ENCODE peak calls at places on chromosomes 1 and 21, in eight cellular contexts. I, A, Z, N, O, R, D and U are unnamed samples.

GRCh38 chr1:2609271-2610035 is 22.9 kb downstream of the PRXL2B start:
- DNase-seq in I (no peak), A (no peak), Z (no peak), N (no peak), O (no peak), R (no peak), D (no peak), U (no peak)

GRCh38 chr21:39141502-39141901 is 41.7 kb downstream of the PSMG1 start:
- DNase-seq in I (no peak), A (no peak), Z (peak), N (no peak), O (peak), R (peak), D (no peak), U (no peak)

GRCh38 chr1:53946252-53947171 is at the start of gene LRRC42:
- DNase-seq in I (peak), A (no peak), Z (no peak), N (peak), O (no peak), R (no peak), D (no peak), U (no peak)

GRCh38 chr1:208587110-208587509 is 342.9 kb upstream of the PLXNA2 start:
- DNase-seq in I (no peak), A (peak), Z (no peak), N (no peak), O (no peak), R (no peak), D (no peak), U (no peak)

GRCh38 chr1:230857077-230857476 is 11.2 kb downstream of the C1orf198 start:
- DNase-seq in I (no peak), A (no peak), Z (no peak), N (no peak), O (no peak), R (peak), D (no peak), U (no peak)

GRCh38 chr1:163161841-163162240 is 40.9 kb downstream of the RGS5 start:
- DNase-seq in I (no peak), A (no peak), Z (no peak), N (no peak), O (no peak), R (no peak), D (no peak), U (no peak)

GRCh38 chr1:230550428-230550827 is 91.9 kb upstream of the COG2 start:
- DNase-seq in I (no peak), A (no peak), Z (no peak), N (no peak), O (no peak), R (no peak), D (no peak), U (no peak)

GRCh38 chr21:26544208-26544607 is 28.9 kb downstream of the CYYR1 start:
- DNase-seq in I (no peak), A (no peak), Z (no peak), N (no peak), O (no peak), R (no peak), D (no peak), U (no peak)

GRCh38 chr21:45417256-45417950 is 12.4 kb downstream of the COL18A1 start:
- DNase-seq in I (no peak), A (no peak), Z (no peak), N (no peak), O (no peak), R (no peak), D (no peak), U (no peak)

GRCh38 chr21:34667761-34668160 is 1.0 kb upstream of the CLIC6 start:
- DNase-seq in I (no peak), A (no peak), Z (no peak), N (no peak), O (no peak), R (no peak), D (no peak), U (no peak)

GRCh38 chr1:181324797-181325616 is 158.3 kb upstream of the CACNA1E start:
- DNase-seq in I (peak), A (no peak), Z (no peak), N (no peak), O (no peak), R (no peak), D (peak), U (peak)

GRCh38 chr1:201791775-201792166 is 37.2 kb upstream of the IPO9 start:
- DNase-seq in I (no peak), A (no peak), Z (peak), N (peak), O (peak), R (peak), D (no peak), U (no peak)

GRCh38 chr1:218323568-218324225 is 21.4 kb upstream of the TGFB2 start:
- DNase-seq in I (no peak), A (no peak), Z (no peak), N (no peak), O (no peak), R (no peak), D (no peak), U (no peak)

GRCh38 chr1:161389691-161390558 is 22.2 kb upstream of the CFAP126 start:
- DNase-seq in I (peak), A (peak), Z (peak), N (peak), O (peak), R (peak), D (peak), U (peak)

GRCh38 chr1:62306065-62306464 is 13.2 kb downstream of the KANK4 start:
- DNase-seq in I (no peak), A (no peak), Z (no peak), N (no peak), O (no peak), R (no peak), D (no peak), U (peak)

GRCh38 chr1:19309123-19309813 is 2.7 kb downstream of the AKR7A2 start:
- DNase-seq in I (no peak), A (no peak), Z (peak), N (no peak), O (peak), R (peak), D (no peak), U (no peak)

GRCh38 chr1:198125995-198126758 is 30.6 kb upstream of the NEK7 start:
- DNase-seq in I (peak), A (no peak), Z (peak), N (peak), O (peak), R (peak), D (no peak), U (peak)

GRCh38 chr1:202107321-202107761 is 15.4 kb upstream of the GPR37L1 start:
- DNase-seq in I (no peak), A (no peak), Z (no peak), N (peak), O (no peak), R (no peak), D (no peak), U (peak)

GRCh38 chr1:54125671-54126070 is 27.1 kb downstream of the CDCP2 start:
- DNase-seq in I (no peak), A (no peak), Z (no peak), N (peak), O (no peak), R (peak), D (no peak), U (peak)

GRCh38 chr21:46605759-46606426 is 1.0 kb upstream of the S100B start:
- DNase-seq in I (no peak), A (peak), Z (no peak), N (peak), O (no peak), R (no peak), D (no peak), U (no peak)

GRCh38 chr1:225601902-225602589 is 50.9 kb downstream of the ENAH start:
- DNase-seq in I (no peak), A (no peak), Z (no peak), N (no peak), O (no peak), R (no peak), D (no peak), U (no peak)

GRCh38 chr1:27393641-27394281 is 1.3 kb downstream of the GPR3 start:
- DNase-seq in I (no peak), A (no peak), Z (no peak), N (no peak), O (no peak), R (no peak), D (no peak), U (no peak)

GRCh38 chr1:6124746-6125365 is 55.3 kb downstream of the CHD5 start:
- DNase-seq in I (no peak), A (no peak), Z (no peak), N (no peak), O (no peak), R (no peak), D (no peak), U (no peak)

GRCh38 chr1:6126521-6127067 is 53.5 kb downstream of the CHD5 start:
- DNase-seq in I (no peak), A (no peak), Z (no peak), N (no peak), O (no peak), R (no peak), D (no peak), U (no peak)

GRCh38 chr1:6124341-6124740 is 55.8 kb downstream of the CHD5 start:
- DNase-seq in I (no peak), A (no peak), Z (no peak), N (no peak), O (no peak), R (no peak), D (no peak), U (no peak)

GRCh38 chr1:6126028-6126427 is 54.1 kb downstream of the CHD5 start:
- DNase-seq in I (no peak), A (no peak), Z (no peak), N (no peak), O (no peak), R (no peak), D (no peak), U (no peak)

DNA sequence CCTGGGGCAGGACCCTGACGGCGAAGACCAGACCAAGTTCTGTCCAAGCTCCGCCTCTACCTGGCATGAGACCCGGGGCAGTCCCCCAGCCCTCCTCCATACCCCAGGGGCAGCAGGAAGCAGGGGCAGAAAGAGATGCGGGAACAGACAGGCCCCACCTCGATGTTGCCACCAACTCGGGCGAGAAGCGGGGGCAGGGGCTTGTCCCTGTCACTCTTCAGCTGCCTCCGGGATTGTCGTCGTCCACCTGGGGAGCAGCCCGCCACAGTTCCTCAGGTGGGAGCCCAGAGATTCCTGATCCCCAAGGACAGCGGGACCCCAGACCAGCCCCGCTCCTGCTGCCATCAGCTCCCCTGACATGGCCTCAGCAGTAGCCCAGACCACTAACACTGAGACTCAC is 54.8 kb downstream of the CHD5 start:
- DNase-seq in I (no peak), A (no peak), Z (no peak), N (no peak), O (no peak), R (no peak), D (no peak), U (no peak)
- H3K4me3 ChIP-seq in I (no peak), A (no peak), Z (no peak), N (no peak), O (no peak), R (no peak), D (no peak), U (no peak)

GRCh38 chr1:1599030-1599916 is 662 bp downstream of the FNDC10 start:
- DNase-seq in I (no peak), A (peak), Z (no peak), N (no peak), O (peak), R (peak), D (no peak), U (no peak)
- TF ChIP-seq CTCF in I (no peak), A (peak), Z (no peak), N (no peak), O (no peak), R (peak), D (no peak), U (no peak)

DNA sequence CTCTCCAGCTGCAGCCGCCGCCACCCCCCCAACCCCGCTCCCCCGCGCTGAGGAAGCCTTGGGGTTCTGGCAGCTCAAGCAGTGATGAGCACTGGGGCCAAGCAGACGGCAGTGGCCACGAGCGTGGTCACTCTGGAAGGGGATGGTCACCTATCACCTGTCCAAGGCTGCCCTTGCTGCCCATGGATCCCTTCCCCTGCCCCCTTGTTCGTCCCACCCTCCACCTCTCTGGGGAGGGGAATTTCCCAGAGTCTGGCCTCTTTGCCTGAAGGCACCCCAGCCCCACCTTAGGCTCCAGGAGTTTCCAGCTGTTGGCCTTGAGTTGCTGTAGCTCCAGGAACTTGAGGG is 7.2 kb upstream of the SMIM12 start:
- DNase-seq in I (no peak), A (no peak), Z (no peak), N (no peak), O (no peak), R (no peak), D (no peak), U (no peak)
- H3K4me3 ChIP-seq in I (peak), A (peak), Z (peak), N (no peak), O (no peak), R (peak), D (peak), U (peak)

GRCh38 chr1:109687641-109688499 is at the start of gene GSTM1:
- DNase-seq in I (no peak), A (no peak), Z (peak), N (no peak), O (no peak), R (no peak), D (no peak), U (no peak)
- TF ChIP-seq CTCF in I (no peak), A (no peak), Z (no peak), N (no peak), O (no peak), R (no peak), D (peak), U (no peak)

DNA sequence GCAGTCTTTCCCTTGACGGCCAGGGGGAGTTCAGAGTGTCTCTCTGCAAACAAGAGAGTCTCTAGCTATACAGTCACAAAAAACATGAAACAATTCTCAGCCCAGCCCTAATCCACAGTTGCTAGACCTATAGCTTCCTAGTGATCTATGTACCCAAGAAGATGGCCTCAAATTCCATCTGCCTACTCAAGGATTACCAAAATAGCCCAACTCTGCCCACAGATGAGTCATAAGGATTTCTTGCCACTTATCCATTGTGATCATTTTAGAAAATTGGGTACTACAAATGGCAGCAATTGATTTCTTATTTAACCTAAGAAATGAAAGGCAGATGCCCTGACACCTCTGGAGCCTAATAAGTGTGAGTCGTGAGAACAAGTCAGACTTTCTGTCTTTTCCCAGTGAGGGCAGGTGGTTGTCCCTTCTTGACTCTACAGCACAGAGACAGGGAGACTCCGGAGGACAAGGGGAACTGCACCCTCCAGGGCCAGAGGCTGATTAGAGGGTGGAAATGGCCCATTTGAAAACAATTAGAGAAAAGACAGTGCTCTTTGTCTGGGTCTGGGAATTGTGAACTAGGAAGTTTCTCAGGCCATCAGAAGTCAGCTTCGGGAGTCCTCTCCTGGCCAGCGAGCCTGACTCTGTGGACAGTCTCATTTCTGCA is 65.4 kb downstream of the ABCA4 start:
- DNase-seq in I (no peak), A (no peak), Z (no peak), N (no peak), O (no peak), R (no peak), D (no peak), U (no peak)
- H3K4me3 ChIP-seq in I (no peak), A (no peak), Z (no peak), N (no peak), O (no peak), R (no peak), D (no peak), U (no peak)

GRCh38 chr1:204357551-204357950 is 2.2 kb downstream of the PLEKHA6 start:
- DNase-seq in I (no peak), A (no peak), Z (no peak), N (peak), O (peak), R (no peak), D (no peak), U (no peak)
- TF ChIP-seq CTCF in I (no peak), A (no peak), Z (no peak), N (no peak), O (peak), R (no peak), D (no peak), U (no peak)

DNA sequence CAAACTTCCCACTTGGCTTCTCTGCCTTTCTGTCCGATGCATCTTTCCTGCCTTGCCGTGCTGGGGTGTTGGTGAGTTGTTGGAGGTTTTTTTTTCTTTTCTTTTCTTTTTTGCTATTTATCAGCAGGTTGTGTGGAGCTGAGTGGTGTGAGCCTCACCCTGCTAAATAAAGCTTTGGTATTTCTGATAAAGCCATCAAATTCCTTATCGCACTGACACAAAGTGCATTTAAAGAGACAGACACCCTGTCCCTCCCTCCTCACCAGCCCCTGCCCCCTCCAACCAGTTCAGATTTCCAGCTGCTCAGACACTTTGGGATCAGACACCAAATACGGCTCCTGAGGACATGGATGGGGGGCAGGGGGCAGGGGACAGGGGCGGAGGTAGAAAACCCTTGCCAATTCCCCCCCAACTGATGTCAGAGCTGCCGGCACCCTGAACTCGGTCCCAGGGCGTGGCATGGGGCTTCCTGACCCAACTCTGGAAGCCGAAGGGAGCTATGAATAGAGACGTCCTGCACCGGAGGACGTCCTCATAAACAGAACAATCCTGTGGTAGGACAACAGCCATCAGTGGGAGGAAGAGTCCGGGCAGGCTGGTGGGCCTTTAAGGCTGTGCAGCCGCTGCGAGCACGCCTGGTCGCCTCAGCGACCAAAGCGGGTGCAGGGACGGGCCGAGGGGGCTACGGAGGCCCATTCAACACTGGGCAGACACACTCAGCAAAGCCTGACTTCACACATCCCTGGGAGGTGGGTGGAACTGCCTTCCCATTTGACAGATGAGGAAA is 79.0 kb downstream of the CASZ1 start:
- DNase-seq in I (no peak), A (no peak), Z (no peak), N (no peak), O (no peak), R (no peak), D (no peak), U (no peak)
- H3K4me3 ChIP-seq in I (no peak), A (no peak), Z (no peak), N (no peak), O (no peak), R (no peak), D (no peak), U (no peak)